ENCODE peak calls at places on chromosomes 2 and 18, in four cellular contexts. Z, B, C and R are unnamed samples.

GRCh38 chr18:75638597-75639467 is 211.3 kb upstream of the SMIM21 start:
- DNase-seq in B (peak), Z (peak), C (peak), R (peak)

GRCh38 chr2:43576983-43577892 is 18.6 kb downstream of the THADA start:
- DNase-seq in C (no peak), Z (peak), B (peak), R (no peak)

GRCh38 chr2:88709117-88709739 is 17.8 kb downstream of the RPIA start:
- DNase-seq in Z (no peak), C (no peak), B (peak), R (no peak)

GRCh38 chr2:215919624-215920243 is 93.6 kb downstream of the MREG start:
- DNase-seq in B (no peak), C (no peak), Z (no peak), R (no peak)

GRCh38 chr2:16925145-16925544 is 259.5 kb upstream of the CYRIA start:
- DNase-seq in Z (no peak), C (no peak), B (no peak), R (no peak)

GRCh38 chr18:2905802-2906521 is 59.2 kb downstream of the EMILIN2 start:
- DNase-seq in B (no peak), Z (peak), C (peak), R (peak)

GRCh38 chr2:205156457-205156856 is 525.8 kb upstream of the NRP2 start:
- DNase-seq in Z (no peak), C (no peak), B (no peak), R (no peak)

GRCh38 chr2:12762337-12762736 is 45.6 kb downstream of the TRIB2 start:
- DNase-seq in Z (no peak), C (no peak), B (no peak), R (no peak)

GRCh38 chr2:172836386-172837200 is 100.9 kb downstream of the RAPGEF4 start:
- DNase-seq in C (no peak), B (peak), Z (peak), R (no peak)

GRCh38 chr2:189350515-189351209 is 90.6 kb upstream of the WDR75 start:
- DNase-seq in C (no peak), B (peak), Z (no peak), R (no peak)

GRCh38 chr2:236261452-236261851 is 2.8 kb downstream of the ASB18 start:
- DNase-seq in C (no peak), Z (no peak), B (no peak), R (no peak)

GRCh38 chr18:67815280-67815679 is 298.8 kb upstream of the DSEL start:
- DNase-seq in B (no peak), C (no peak), Z (no peak), R (no peak)

GRCh38 chr18:67813380-67814028 is 297.0 kb upstream of the DSEL start:
- DNase-seq in C (no peak), B (no peak), Z (no peak), R (no peak)

DNA sequence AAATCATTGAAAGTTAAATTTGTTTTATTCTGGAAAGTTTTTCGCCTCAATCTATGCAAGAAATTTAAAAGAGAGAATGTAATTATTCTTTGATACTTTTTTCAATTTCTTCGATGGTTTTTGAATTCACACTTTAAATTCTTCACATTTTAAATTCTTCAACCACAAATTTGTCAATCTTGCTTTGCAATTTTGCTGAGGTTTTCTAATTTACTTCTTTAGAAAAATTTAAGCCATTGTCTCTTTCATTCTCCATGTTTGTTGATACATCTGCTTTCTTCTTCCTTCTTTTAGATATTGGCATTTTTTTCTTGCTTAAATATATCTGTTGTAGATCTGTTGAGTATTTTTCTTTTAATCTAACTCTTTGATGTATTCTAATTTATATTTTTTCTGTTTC is 301.9 kb upstream of the DSEL start:
- DNase-seq in B (no peak), Z (no peak), C (no peak), R (no peak)
- H4K5ac ChIP-seq in B (no peak), Z (no peak), C (no peak), R (no peak)

GRCh38 chr2:57049273-57049672 is 865.5 kb downstream of the CCDC85A start:
- DNase-seq in B (no peak), C (no peak), Z (no peak), R (no peak)
- H2BK15ac ChIP-seq in B (no peak), C (no peak), Z (no peak), R (no peak)

GRCh38 chr18:45688113-45688512 is 35.9 kb upstream of the SLC14A1 start:
- DNase-seq in C (no peak), B (peak), Z (no peak), R (no peak)

GRCh38 chr18:45689386-45689785 is 34.6 kb upstream of the SLC14A1 start:
- DNase-seq in C (no peak), Z (no peak), B (no peak), R (no peak)

GRCh38 chr18:45686892-45687611 is 36.9 kb upstream of the SLC14A1 start:
- DNase-seq in Z (no peak), C (peak), B (no peak), R (no peak)

GRCh38 chr18:45687617-45688016 is 36.4 kb upstream of the SLC14A1 start:
- DNase-seq in C (no peak), Z (no peak), B (no peak), R (no peak)

DNA sequence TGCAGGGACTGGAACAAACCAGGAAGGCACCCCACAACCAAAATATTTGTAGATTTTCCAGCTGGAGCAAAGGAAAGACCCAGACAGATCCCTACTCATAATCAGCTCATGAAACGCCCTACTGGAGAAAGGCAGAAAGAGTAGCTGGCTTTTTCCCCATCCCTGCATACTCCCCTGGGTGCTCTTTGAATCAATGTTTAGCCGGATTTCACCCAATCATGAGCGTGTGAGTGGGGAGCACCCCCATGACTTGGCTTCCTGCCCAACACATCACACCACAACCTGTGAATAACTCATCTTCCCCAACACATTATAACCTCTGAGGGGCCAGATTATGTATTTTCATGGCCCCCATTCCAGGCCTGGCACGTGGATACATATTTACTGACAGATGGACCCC is 35.1 kb upstream of the SLC14A1 start:
- DNase-seq in C (no peak), Z (no peak), B (no peak), R (no peak)
- H4K5ac ChIP-seq in C (no peak), Z (no peak), B (no peak), R (no peak)

DNA sequence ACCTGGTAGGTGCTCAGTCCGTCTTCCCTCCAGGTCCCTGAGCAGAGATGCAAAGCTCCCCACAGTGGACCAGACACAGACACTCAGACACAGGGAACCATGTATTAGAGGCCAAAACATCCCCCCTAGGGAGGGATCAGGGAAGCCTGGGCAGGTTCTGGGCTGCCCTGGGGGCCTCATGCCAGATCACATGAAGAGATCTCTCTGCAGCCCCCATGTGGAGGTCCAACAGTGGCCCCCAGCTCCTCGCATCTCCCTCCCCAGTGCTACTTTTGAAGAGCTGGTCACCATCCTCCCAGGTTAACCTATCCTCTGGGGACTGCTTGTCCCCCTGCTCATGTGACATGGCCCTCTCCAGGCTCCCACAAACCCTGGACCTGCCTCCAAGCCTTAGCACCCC is 10.5 kb upstream of the TNS1 start:
- DNase-seq in C (no peak), B (no peak), Z (no peak), R (no peak)
- H2BK15ac ChIP-seq in C (no peak), B (no peak), Z (no peak), R (no peak)

DNA sequence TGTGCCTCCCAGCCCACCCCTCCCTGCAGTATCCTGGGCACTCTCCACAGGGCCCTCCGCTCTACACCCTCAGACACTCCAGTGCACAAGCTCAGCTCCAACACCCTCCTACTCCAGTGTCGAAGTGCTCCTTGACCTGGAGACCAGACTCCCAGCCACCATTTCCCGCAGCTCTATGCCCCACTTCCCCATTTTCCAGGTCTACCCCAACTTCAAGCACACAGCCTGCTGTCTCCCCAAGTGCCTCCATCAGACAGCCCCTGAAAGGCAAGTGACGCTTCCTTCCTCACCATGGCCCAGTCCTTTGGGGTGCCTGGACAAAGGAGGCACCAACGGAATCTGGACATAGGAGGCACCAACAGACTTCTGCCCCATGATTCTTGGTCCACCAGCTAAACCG is 7.2 kb downstream of the PASK start:
- DNase-seq in B (no peak), Z (no peak), C (no peak), R (no peak)
- H4K5ac ChIP-seq in B (no peak), Z (no peak), C (no peak), R (no peak)

GRCh38 chr2:3302421-3302750 is 75.2 kb downstream of the EIPR1 start:
- DNase-seq in Z (no peak), B (no peak), C (no peak), R (no peak)
- H2BK15ac ChIP-seq in Z (no peak), B (no peak), C (peak), R (peak)